ENCODE peak calls at places on chromosomes 6 and 20, in five cellular contexts. O, E, M, T and I are unnamed samples.

GRCh38 chr6:157143171-157143884 is 180.0 kb downstream of the TMEM242 start:
- DNase-seq in O (no peak), E (peak), M (no peak), T (peak), I (no peak)

GRCh38 chr20:58713801-58714339 is 21.3 kb downstream of the NPEPL1 start:
- DNase-seq in O (no peak), E (no peak), M (no peak), T (no peak), I (no peak)

GRCh38 chr20:46456255-46457028 is 50.0 kb upstream of the ELMO2 start:
- DNase-seq in O (no peak), E (no peak), M (no peak), T (no peak), I (no peak)

GRCh38 chr6:159762681-159763293 is 942 bp downstream of the ACAT2 start:
- DNase-seq in O (no peak), E (peak), M (no peak), T (no peak), I (no peak)

GRCh38 chr20:19628570-19629134 is 129.4 kb upstream of the RIN2 start:
- DNase-seq in O (peak), E (peak), M (no peak), T (no peak), I (peak)

GRCh38 chr6:71228461-71229041 is 60.1 kb upstream of the OGFRL1 start:
- DNase-seq in O (no peak), E (no peak), M (no peak), T (no peak), I (peak)

GRCh38 chr6:155461636-155462035 is 6.0 kb upstream of the NOX3 start:
- DNase-seq in O (no peak), E (no peak), M (no peak), T (no peak), I (no peak)

GRCh38 chr20:41854765-41855164 is 236.6 kb upstream of the CHD6 start:
- DNase-seq in O (no peak), E (no peak), M (no peak), T (no peak), I (peak)

GRCh38 chr6:146892613-146893401 is 294.0 kb downstream of the ADGB start:
- DNase-seq in O (no peak), E (no peak), M (no peak), T (no peak), I (peak)

GRCh38 chr6:43368517-43369160 is 808 bp downstream of the ZNF318 start:
- DNase-seq in O (peak), E (no peak), M (no peak), T (no peak), I (no peak)

GRCh38 chr20:36313936-36314335 is 7.8 kb downstream of the DLGAP4 start:
- DNase-seq in O (no peak), E (no peak), M (no peak), T (no peak), I (no peak)

GRCh38 chr6:161438430-161439030 is 164.7 kb upstream of the AGPAT4 start:
- DNase-seq in O (no peak), E (no peak), M (no peak), T (no peak), I (no peak)

GRCh38 chr6:17045581-17046322 is 56.1 kb upstream of the STMND1 start:
- DNase-seq in O (no peak), E (no peak), M (no peak), T (no peak), I (no peak)

GRCh38 chr6:138590796-138591709 is 91.8 kb upstream of the NHSL1 start:
- DNase-seq in O (peak), E (peak), M (peak), T (no peak), I (peak)

GRCh38 chr6:150332939-150333591 is 35.7 kb upstream of the IYD start:
- DNase-seq in O (no peak), E (no peak), M (no peak), T (no peak), I (no peak)

GRCh38 chr6:71556141-71556540 is 267.5 kb downstream of the OGFRL1 start:
- DNase-seq in O (no peak), E (no peak), M (no peak), T (no peak), I (no peak)

GRCh38 chr6:84411060-84411629 is 183.7 kb upstream of the CEP162 start:
- DNase-seq in O (no peak), E (no peak), M (no peak), T (no peak), I (peak)